ENCODE peak calls at places on chromosomes 11 and 22, in four cellular contexts. One of them, this sample, is unnamed.
A peak's percentile ranks its signal among the peaks of the same experiment; 100 is the strongest.

GRCh38 chr11:130428692-130429681 is 578 bp upstream of the ADAMTS8 start:
- DNase-seq in A673: no peak
- DNase-seq in CD4-positive, alpha-beta memory T cell: no peak
- DNase-seq in MM.1S: no peak
- DNase-seq in this sample: no peak

GRCh38 chr11:128421577-128421976 is 165.8 kb downstream of the ETS1 start:
- DNase-seq in A673: no peak
- DNase-seq in CD4-positive, alpha-beta memory T cell: no peak
- DNase-seq in MM.1S: no peak
- DNase-seq in this sample: no peak

GRCh38 chr11:133078591-133079179 is 453.6 kb downstream of the OPCML start:
- DNase-seq in A673: peak; percentile 71
- DNase-seq in CD4-positive, alpha-beta memory T cell: no peak
- DNase-seq in MM.1S: peak; percentile 61
- DNase-seq in this sample: peak; percentile 80

GRCh38 chr11:59556115-59556882 is 45.0 kb downstream of the OR4D9 start:
- DNase-seq in A673: peak; percentile 98
- DNase-seq in CD4-positive, alpha-beta memory T cell: peak; percentile 55
- DNase-seq in MM.1S: peak; percentile 54
- DNase-seq in this sample: peak; percentile 36

GRCh38 chr22:44003016-44003775 is 20.9 kb upstream of the PARVB start:
- DNase-seq in A673: no peak
- DNase-seq in CD4-positive, alpha-beta memory T cell: no peak
- DNase-seq in MM.1S: no peak
- DNase-seq in this sample: no peak

GRCh38 chr11:134944131-134944530 is 532.1 kb upstream of the B3GAT1 start:
- DNase-seq in A673: no peak
- DNase-seq in CD4-positive, alpha-beta memory T cell: no peak
- DNase-seq in MM.1S: no peak
- DNase-seq in this sample: no peak

GRCh38 chr11:128424271-128424709 is 163.1 kb downstream of the ETS1 start:
- DNase-seq in A673: no peak
- DNase-seq in CD4-positive, alpha-beta memory T cell: no peak
- DNase-seq in MM.1S: no peak
- DNase-seq in this sample: no peak

GRCh38 chr11:60944504-60945294 is 7.3 kb downstream of the SLC15A3 start:
- DNase-seq in A673: no peak
- DNase-seq in CD4-positive, alpha-beta memory T cell: no peak
- DNase-seq in MM.1S: peak; percentile 8
- DNase-seq in this sample: no peak

GRCh38 chr11:134065381-134065780 is 3.5 kb upstream of the JAM3 start:
- DNase-seq in A673: no peak
- DNase-seq in CD4-positive, alpha-beta memory T cell: no peak
- DNase-seq in MM.1S: no peak
- DNase-seq in this sample: no peak

GRCh38 chr11:114091791-114092397 is 32.4 kb downstream of the ZBTB16 start:
- DNase-seq in A673: no peak
- DNase-seq in CD4-positive, alpha-beta memory T cell: no peak
- DNase-seq in MM.1S: no peak
- DNase-seq in this sample: no peak

GRCh38 chr11:103601230-103601846 is 435.1 kb upstream of the DDI1 start:
- DNase-seq in A673: peak; percentile 80
- DNase-seq in CD4-positive, alpha-beta memory T cell: no peak
- DNase-seq in MM.1S: peak; percentile 53
- DNase-seq in this sample: no peak

GRCh38 chr11:121754603-121755002 is 301.8 kb upstream of the SORL1-AS1 start:
- DNase-seq in A673: no peak
- DNase-seq in CD4-positive, alpha-beta memory T cell: no peak
- DNase-seq in MM.1S: no peak
- DNase-seq in this sample: no peak

GRCh38 chr11:95084509-95084908 is 5.1 kb upstream of the ENDOD1 start:
- DNase-seq in A673: no peak
- DNase-seq in CD4-positive, alpha-beta memory T cell: no peak
- DNase-seq in MM.1S: no peak
- DNase-seq in this sample: no peak

GRCh38 chr11:44343778-44344424 is 34.0 kb upstream of the ALX4 start:
- DNase-seq in A673: no peak
- DNase-seq in CD4-positive, alpha-beta memory T cell: no peak
- DNase-seq in MM.1S: no peak
- DNase-seq in this sample: no peak

GRCh38 chr11:77596626-77597025 is 6.9 kb downstream of the AQP11 start:
- DNase-seq in A673: peak; percentile 23
- DNase-seq in CD4-positive, alpha-beta memory T cell: no peak
- DNase-seq in MM.1S: no peak
- DNase-seq in this sample: no peak

GRCh38 chr22:48872271-48873260 is 955.1 kb downstream of the BRD1 start:
- DNase-seq in A673: peak; percentile 95
- DNase-seq in CD4-positive, alpha-beta memory T cell: no peak
- DNase-seq in MM.1S: no peak
- DNase-seq in this sample: no peak

DNA sequence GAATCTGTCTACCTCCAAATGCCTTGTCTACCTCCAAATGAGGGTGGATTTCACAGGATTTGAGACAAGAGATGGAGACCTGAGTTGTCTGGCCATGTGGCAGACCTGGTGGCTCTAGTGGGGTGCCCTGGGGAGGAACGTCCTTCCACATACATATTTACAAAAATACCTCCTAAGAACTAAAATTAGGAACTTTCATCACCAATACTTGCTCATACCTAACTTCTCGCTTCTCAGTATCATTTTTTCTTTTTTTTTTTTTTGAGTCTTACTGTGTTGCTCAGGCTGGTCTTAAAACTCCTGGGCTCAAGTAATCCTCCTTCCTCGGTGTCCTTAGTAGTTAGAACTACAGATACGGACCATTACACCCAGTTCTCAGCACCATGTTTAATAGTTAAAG is 117.9 kb downstream of the MED15 start:
- DNase-seq in A673: no peak
- DNase-seq in CD4-positive, alpha-beta memory T cell: no peak
- DNase-seq in MM.1S: no peak
- DNase-seq in this sample: no peak
- H3K27ac ChIP-seq in A673: no peak overlapping the region
- H3K27ac ChIP-seq in CD4-positive, alpha-beta memory T cell: no peak overlapping the region
- H3K27ac ChIP-seq in MM.1S: no peak overlapping the region
- H3K27ac ChIP-seq in this sample: no peak overlapping the region

GRCh38 chr11:71285111-71285510 is 32.7 kb upstream of the SHANK2 start:
- DNase-seq in A673: no peak
- DNase-seq in CD4-positive, alpha-beta memory T cell: no peak
- DNase-seq in MM.1S: no peak
- DNase-seq in this sample: no peak
- H3K27ac ChIP-seq in A673: no peak overlapping the region
- H3K27ac ChIP-seq in CD4-positive, alpha-beta memory T cell: no peak overlapping the region
- H3K27ac ChIP-seq in MM.1S: no peak overlapping the region
- H3K27ac ChIP-seq in this sample: no peak overlapping the region

GRCh38 chr11:66886317-66886588 is 29.4 kb downstream of the LRFN4 start:
- DNase-seq in A673: no peak
- DNase-seq in CD4-positive, alpha-beta memory T cell: no peak
- DNase-seq in MM.1S: no peak
- DNase-seq in this sample: no peak
- H3K27ac ChIP-seq in A673: no peak overlapping the region
- H3K27ac ChIP-seq in CD4-positive, alpha-beta memory T cell: no peak overlapping the region
- H3K27ac ChIP-seq in MM.1S: no peak overlapping the region
- H3K27ac ChIP-seq in this sample: no peak overlapping the region

DNA sequence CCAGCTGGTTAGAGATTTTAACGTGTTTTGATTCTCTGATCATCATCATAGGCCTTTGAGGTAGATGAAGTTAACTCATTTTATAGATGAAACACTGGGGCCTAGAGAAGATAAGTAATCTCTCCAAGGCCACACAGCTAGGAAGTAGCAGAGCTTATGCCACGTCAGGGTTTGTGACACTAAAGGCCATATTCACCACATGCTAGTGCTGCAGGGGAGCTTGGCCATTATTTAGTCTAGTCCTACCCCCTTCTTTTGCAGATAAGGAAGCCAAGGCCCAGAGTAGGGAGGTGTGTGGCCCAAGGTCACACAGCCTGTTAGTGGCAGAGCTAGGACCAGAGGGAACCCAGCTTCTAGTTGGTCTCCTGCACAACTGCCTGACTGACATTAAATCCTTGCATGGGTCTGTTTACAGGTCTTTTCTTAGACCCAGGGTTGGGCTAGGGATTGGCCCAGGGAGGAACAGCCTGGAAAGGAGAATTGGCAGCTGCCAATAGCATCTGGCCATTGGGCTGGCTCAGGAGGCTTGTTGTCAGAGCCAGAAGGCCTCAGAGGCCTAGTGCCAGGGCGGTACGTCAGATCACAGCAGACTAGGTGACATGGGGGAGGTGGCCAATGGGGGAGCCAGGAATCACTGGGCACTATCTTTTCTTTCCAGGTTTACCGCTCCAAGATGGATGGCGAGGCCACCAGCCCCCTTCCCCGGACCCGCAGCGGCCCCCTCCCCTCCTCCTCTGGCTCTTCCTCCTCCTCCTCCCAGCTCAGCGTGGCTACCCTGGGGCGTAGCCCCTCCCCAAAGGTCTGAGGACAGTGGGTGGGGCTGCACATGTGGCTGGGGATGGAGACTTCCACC is 36.0 kb downstream of the PHLDB1 start:
- DNase-seq in A673: no peak
- DNase-seq in CD4-positive, alpha-beta memory T cell: no peak
- DNase-seq in MM.1S: no peak
- DNase-seq in this sample: no peak
- H3K27ac ChIP-seq in A673: no peak overlapping the region
- H3K27ac ChIP-seq in CD4-positive, alpha-beta memory T cell: no peak overlapping the region
- H3K27ac ChIP-seq in MM.1S: no peak overlapping the region
- H3K27ac ChIP-seq in this sample: peak overlapping the region; percentile 58

GRCh38 chr11:1830119-1830499 is 4.7 kb upstream of the SYT8 start:
- DNase-seq in A673: no peak
- DNase-seq in CD4-positive, alpha-beta memory T cell: no peak
- DNase-seq in MM.1S: no peak
- DNase-seq in this sample: no peak

GRCh38 chr11:1829039-1829820 is 5.6 kb upstream of the SYT8 start:
- DNase-seq in A673: no peak
- DNase-seq in CD4-positive, alpha-beta memory T cell: no peak
- DNase-seq in MM.1S: no peak
- DNase-seq in this sample: no peak

GRCh38 chr11:1831338-1832180 is 3.2 kb upstream of the SYT8 start:
- DNase-seq in A673: no peak
- DNase-seq in CD4-positive, alpha-beta memory T cell: no peak
- DNase-seq in MM.1S: no peak
- DNase-seq in this sample: no peak

GRCh38 chr11:1832181-1832988 is 2.4 kb upstream of the SYT8 start:
- DNase-seq in A673: peak; percentile 40
- DNase-seq in CD4-positive, alpha-beta memory T cell: peak; percentile 33
- DNase-seq in MM.1S: peak; percentile 24
- DNase-seq in this sample: no peak

GRCh38 chr11:1830500-1831223 is 4.1 kb upstream of the SYT8 start:
- DNase-seq in A673: no peak
- DNase-seq in CD4-positive, alpha-beta memory T cell: no peak
- DNase-seq in MM.1S: no peak
- DNase-seq in this sample: no peak
- H3K27ac ChIP-seq in A673: no peak overlapping the region
- H3K27ac ChIP-seq in CD4-positive, alpha-beta memory T cell: no peak overlapping the region
- H3K27ac ChIP-seq in MM.1S: no peak overlapping the region
- H3K27ac ChIP-seq in this sample: no peak overlapping the region

DNA sequence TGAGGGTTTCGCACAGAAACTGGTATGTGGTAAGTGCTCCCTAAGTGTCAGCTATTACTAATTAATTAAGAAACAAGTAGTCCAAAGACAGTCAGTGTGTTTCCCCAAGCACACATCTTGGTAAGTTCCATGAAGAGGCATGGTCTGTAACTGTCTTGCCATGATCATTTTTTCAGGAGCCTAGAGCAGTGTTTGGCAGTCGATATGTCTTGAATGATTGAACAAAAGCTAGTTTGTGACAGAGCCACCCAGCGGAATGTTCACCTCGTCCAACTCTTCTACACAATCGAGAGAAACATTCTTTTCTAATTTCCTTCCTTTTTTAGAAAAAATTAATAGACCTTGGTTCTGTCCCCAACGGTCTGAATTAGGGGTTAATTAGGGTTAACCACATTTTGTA is 57.5 kb upstream of the FTH1 start:
- DNase-seq in A673: no peak
- DNase-seq in CD4-positive, alpha-beta memory T cell: no peak
- DNase-seq in MM.1S: no peak
- DNase-seq in this sample: no peak
- H3K27ac ChIP-seq in A673: no peak overlapping the region
- H3K27ac ChIP-seq in CD4-positive, alpha-beta memory T cell: peak overlapping the region; percentile 86
- H3K27ac ChIP-seq in MM.1S: peak overlapping the region; percentile 18
- H3K27ac ChIP-seq in this sample: no peak overlapping the region

GRCh38 chr11:65381721-65382035 is 768 bp downstream of the SLC25A45 start:
- DNase-seq in A673: peak; percentile 52
- DNase-seq in CD4-positive, alpha-beta memory T cell: no peak
- DNase-seq in MM.1S: no peak
- DNase-seq in this sample: no peak

GRCh38 chr11:65384301-65384889 is 1.9 kb upstream of the SLC25A45 start:
- DNase-seq in A673: peak; percentile 56
- DNase-seq in CD4-positive, alpha-beta memory T cell: peak; percentile 66
- DNase-seq in MM.1S: no peak
- DNase-seq in this sample: no peak

GRCh38 chr11:65382036-65382803 is at the start of gene SLC25A45:
- DNase-seq in A673: peak; percentile 99
- DNase-seq in CD4-positive, alpha-beta memory T cell: peak; percentile 98
- DNase-seq in MM.1S: peak; percentile 85
- DNase-seq in this sample: peak; percentile 83

GRCh38 chr11:65382804-65383368 is 440 bp upstream of the SLC25A45 start:
- DNase-seq in A673: no peak
- DNase-seq in CD4-positive, alpha-beta memory T cell: no peak
- DNase-seq in MM.1S: no peak
- DNase-seq in this sample: no peak

DNA sequence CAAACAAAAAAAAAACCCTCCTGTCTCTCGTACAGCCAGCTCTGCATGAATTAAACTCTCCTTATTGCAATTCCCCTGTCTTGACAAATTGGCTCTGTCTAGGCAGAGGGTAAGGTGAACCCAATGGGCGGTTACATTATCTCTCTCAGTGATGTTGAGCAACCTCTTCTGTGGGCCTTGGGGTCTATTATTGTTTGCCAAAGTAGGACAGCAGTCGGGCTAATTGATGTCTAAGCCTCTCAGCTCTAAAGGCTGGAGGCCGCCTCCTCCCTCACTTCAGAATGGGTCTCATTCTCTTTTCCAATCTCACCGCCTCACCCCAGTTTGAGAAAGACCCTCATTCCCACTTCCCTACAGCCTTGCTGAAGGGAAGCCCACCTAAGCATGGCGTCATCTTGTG is 1.3 kb upstream of the SLC25A45 start:
- DNase-seq in A673: no peak
- DNase-seq in CD4-positive, alpha-beta memory T cell: no peak
- DNase-seq in MM.1S: no peak
- DNase-seq in this sample: no peak
- H3K27ac ChIP-seq in A673: peak overlapping the region; percentile 94
- H3K27ac ChIP-seq in CD4-positive, alpha-beta memory T cell: peak overlapping the region; percentile 94
- H3K27ac ChIP-seq in MM.1S: no peak overlapping the region
- H3K27ac ChIP-seq in this sample: peak overlapping the region; percentile 68

GRCh38 chr11:66971483-66971882 is 3.6 kb upstream of the C11orf86 start:
- DNase-seq in A673: no peak
- DNase-seq in CD4-positive, alpha-beta memory T cell: no peak
- DNase-seq in MM.1S: no peak
- DNase-seq in this sample: no peak
- H3K27ac ChIP-seq in A673: no peak overlapping the region
- H3K27ac ChIP-seq in CD4-positive, alpha-beta memory T cell: no peak overlapping the region
- H3K27ac ChIP-seq in MM.1S: no peak overlapping the region
- H3K27ac ChIP-seq in this sample: peak overlapping the region; percentile 60

This sample was measured in caudate nucleus.